ENCODE peak calls at places on chromosomes 6 and 20, in four cellular contexts. One of them, this sample, is unnamed.

GRCh38 chr6:163260111-163260895 is 154.2 kb upstream of the QKI start:
- DNase-seq in HepG2: no peak
- DNase-seq in GM12878: no peak
- DNase-seq in A549: no peak
- DNase-seq in this sample: no peak

GRCh38 chr20:53763707-53764415 is 170.2 kb upstream of the ZNF217 start:
- DNase-seq in A549: peak
- DNase-seq in GM12878: no peak
- DNase-seq in HepG2: peak
- DNase-seq in this sample: no peak

GRCh38 chr6:52024451-52025068 is 62.9 kb downstream of the PKHD1 start:
- DNase-seq in A549: no peak
- DNase-seq in GM12878: no peak
- DNase-seq in HepG2: no peak
- DNase-seq in this sample: no peak

GRCh38 chr6:6583836-6584235 is 4.7 kb upstream of the LY86 start:
- DNase-seq in A549: no peak
- DNase-seq in HepG2: no peak
- DNase-seq in GM12878: no peak
- DNase-seq in this sample: no peak

GRCh38 chr6:105510746-105511145 is 107.9 kb upstream of the PREP start:
- DNase-seq in A549: no peak
- DNase-seq in GM12878: no peak
- DNase-seq in HepG2: no peak
- DNase-seq in this sample: no peak

GRCh38 chr6:44548319-44548718 is 160.8 kb downstream of the CDC5L start:
- DNase-seq in HepG2: no peak
- DNase-seq in A549: no peak
- DNase-seq in GM12878: no peak
- DNase-seq in this sample: no peak

GRCh38 chr6:75171581-75172360 is 34.1 kb downstream of the COL12A1 start:
- DNase-seq in HepG2: no peak
- DNase-seq in GM12878: no peak
- DNase-seq in A549: no peak
- DNase-seq in this sample: no peak

GRCh38 chr6:136753624-136754023 is 38.7 kb downstream of the MAP3K5 start:
- DNase-seq in GM12878: no peak
- DNase-seq in A549: no peak
- DNase-seq in HepG2: no peak
- DNase-seq in this sample: no peak

GRCh38 chr6:33985333-33985751 is 160.5 kb downstream of the GRM4 start:
- DNase-seq in GM12878: no peak
- DNase-seq in A549: no peak
- DNase-seq in HepG2: no peak
- DNase-seq in this sample: no peak

GRCh38 chr6:4957521-4958231 is 46.2 kb downstream of the RPP40 start:
- DNase-seq in A549: no peak
- DNase-seq in GM12878: no peak
- DNase-seq in HepG2: peak
- DNase-seq in this sample: no peak

GRCh38 chr20:11248691-11249178 is 574.9 kb upstream of the JAG1 start:
- DNase-seq in A549: no peak
- DNase-seq in GM12878: no peak
- DNase-seq in HepG2: no peak
- DNase-seq in this sample: no peak

GRCh38 chr20:42981258-42981657 is 208.4 kb downstream of the PTPRT start:
- DNase-seq in HepG2: no peak
- DNase-seq in A549: no peak
- DNase-seq in GM12878: no peak
- DNase-seq in this sample: no peak

GRCh38 chr6:118826096-118826495 is 67.9 kb upstream of the ASF1A start:
- DNase-seq in HepG2: no peak
- DNase-seq in GM12878: no peak
- DNase-seq in A549: no peak
- DNase-seq in this sample: no peak

GRCh38 chr6:1086446-1086845 is 225.5 kb upstream of the FOXQ1 start:
- DNase-seq in A549: no peak
- DNase-seq in GM12878: no peak
- DNase-seq in HepG2: no peak
- DNase-seq in this sample: no peak

GRCh38 chr20:4592316-4593148 is 129.2 kb upstream of the PRND start:
- DNase-seq in HepG2: peak
- DNase-seq in A549: peak
- DNase-seq in GM12878: no peak
- DNase-seq in this sample: peak

GRCh38 chr20:38714308-38714707 is 10.0 kb upstream of the SLC32A1 start:
- DNase-seq in A549: no peak
- DNase-seq in HepG2: no peak
- DNase-seq in GM12878: no peak
- DNase-seq in this sample: no peak

GRCh38 chr6:139722540-139722939 is 348.1 kb upstream of the CITED2 start:
- DNase-seq in A549: no peak
- DNase-seq in HepG2: no peak
- DNase-seq in GM12878: no peak
- DNase-seq in this sample: no peak

DNA sequence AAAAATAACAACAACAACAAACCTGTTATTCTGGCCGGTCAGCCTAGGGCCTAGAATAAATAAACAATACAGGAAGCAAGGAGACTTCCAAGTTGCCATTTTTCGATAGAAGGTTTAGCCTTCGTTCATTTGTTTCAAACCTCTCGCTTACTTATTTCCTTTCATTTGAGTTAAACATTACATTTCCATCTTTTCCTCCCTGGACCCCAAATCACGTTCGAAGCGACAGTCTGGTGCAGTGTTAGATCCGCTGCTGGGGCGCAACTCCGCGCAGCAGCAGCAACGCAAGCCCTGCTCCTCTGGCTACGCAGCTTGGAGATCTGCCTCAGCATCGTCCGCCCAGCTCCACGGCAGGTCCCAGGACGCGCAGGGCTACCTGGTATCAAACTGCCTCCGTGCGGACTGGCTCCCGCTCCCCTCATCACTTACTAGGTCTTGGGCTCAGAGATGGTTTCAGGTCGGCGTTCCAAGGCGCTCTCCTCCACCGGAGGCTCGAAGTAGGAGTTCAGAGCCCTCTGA is 543 bp downstream of the TDP2 start:
- DNase-seq in A549: no peak
- DNase-seq in GM12878: no peak
- DNase-seq in HepG2: no peak
- DNase-seq in this sample: peak
- TF ChIP-seq POLR2AphosphoS2 in A549: no peak
- TF ChIP-seq POLR2AphosphoS2 in GM12878: no peak
- TF ChIP-seq POLR2AphosphoS2 in HepG2: no peak
- TF ChIP-seq POLR2AphosphoS2 in this sample: no peak

DNA sequence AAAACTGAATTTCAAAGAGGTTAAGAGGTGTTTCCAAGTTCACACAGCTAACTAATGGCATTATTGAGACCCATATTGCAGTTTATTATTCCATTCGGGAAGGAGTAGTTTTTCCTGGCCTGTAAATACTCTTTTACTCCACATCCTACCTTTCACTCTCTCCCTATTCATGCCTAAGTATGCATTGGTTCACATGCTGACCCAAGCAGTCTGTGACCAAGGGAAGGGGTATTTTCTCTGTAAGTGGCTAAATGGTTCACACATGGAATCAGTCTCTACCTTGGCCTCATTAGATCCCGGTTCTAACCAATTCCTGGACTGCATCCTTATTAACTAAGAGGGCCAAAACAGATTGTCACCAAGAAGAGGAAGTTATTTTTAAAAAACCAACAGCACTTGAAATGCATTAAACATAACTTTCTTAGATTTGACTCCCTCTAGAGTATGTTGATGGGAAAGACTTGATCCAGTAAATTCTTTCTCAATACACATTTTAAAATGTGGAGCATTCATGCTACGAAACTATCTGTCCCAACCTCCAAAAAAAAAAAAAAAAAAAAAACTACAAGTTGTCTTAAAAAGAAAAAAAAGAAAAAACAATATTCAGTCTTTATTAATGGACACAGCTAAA is 17.8 kb upstream of the RSPO3 start:
- DNase-seq in HepG2: no peak
- DNase-seq in GM12878: no peak
- DNase-seq in A549: no peak
- DNase-seq in this sample: no peak
- TF ChIP-seq POLR2AphosphoS2 in HepG2: no peak
- TF ChIP-seq POLR2AphosphoS2 in GM12878: no peak
- TF ChIP-seq POLR2AphosphoS2 in A549: no peak
- TF ChIP-seq POLR2AphosphoS2 in this sample: no peak

DNA sequence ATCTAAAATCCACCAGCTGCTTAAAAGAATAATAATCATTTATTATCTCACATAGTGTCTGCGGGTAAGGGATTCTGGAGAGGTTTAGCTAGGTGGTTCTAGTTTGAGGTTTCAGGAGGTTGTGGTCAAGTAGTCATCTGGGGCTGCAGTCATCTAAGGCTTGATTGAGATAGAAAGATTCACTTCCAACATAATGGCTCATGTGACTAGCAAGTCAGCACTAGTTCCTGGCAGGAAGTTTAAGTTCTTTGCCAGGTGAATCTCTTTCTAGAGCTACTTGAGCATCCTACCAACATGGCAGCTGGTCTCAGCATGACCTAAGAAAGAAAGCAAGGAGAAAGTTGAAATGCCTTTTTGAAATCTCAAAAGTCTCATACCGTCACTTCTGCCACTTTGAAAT is 128.8 kb downstream of the EDN1 start:
- DNase-seq in A549: no peak
- DNase-seq in HepG2: no peak
- DNase-seq in GM12878: no peak
- DNase-seq in this sample: no peak
- TF ChIP-seq POLR2AphosphoS2 in A549: no peak
- TF ChIP-seq POLR2AphosphoS2 in HepG2: no peak
- TF ChIP-seq POLR2AphosphoS2 in GM12878: no peak
- TF ChIP-seq POLR2AphosphoS2 in this sample: no peak

GRCh38 chr6:41505084-41506049 is 40.8 kb upstream of the FOXP4 start:
- DNase-seq in HepG2: no peak
- DNase-seq in GM12878: no peak
- DNase-seq in A549: no peak
- DNase-seq in this sample: no peak
- TF ChIP-seq POLR2AphosphoS2 in HepG2: no peak
- TF ChIP-seq POLR2AphosphoS2 in GM12878: no peak
- TF ChIP-seq POLR2AphosphoS2 in A549: no peak
- TF ChIP-seq POLR2AphosphoS2 in this sample: no peak

GRCh38 chr6:89084954-89085353 is 4.4 kb downstream of the PNRC1 start:
- DNase-seq in HepG2: no peak
- DNase-seq in A549: no peak
- DNase-seq in GM12878: no peak
- DNase-seq in this sample: no peak
- TF ChIP-seq POLR2AphosphoS2 in HepG2: no peak
- TF ChIP-seq POLR2AphosphoS2 in A549: no peak
- TF ChIP-seq POLR2AphosphoS2 in GM12878: no peak
- TF ChIP-seq POLR2AphosphoS2 in this sample: no peak

DNA sequence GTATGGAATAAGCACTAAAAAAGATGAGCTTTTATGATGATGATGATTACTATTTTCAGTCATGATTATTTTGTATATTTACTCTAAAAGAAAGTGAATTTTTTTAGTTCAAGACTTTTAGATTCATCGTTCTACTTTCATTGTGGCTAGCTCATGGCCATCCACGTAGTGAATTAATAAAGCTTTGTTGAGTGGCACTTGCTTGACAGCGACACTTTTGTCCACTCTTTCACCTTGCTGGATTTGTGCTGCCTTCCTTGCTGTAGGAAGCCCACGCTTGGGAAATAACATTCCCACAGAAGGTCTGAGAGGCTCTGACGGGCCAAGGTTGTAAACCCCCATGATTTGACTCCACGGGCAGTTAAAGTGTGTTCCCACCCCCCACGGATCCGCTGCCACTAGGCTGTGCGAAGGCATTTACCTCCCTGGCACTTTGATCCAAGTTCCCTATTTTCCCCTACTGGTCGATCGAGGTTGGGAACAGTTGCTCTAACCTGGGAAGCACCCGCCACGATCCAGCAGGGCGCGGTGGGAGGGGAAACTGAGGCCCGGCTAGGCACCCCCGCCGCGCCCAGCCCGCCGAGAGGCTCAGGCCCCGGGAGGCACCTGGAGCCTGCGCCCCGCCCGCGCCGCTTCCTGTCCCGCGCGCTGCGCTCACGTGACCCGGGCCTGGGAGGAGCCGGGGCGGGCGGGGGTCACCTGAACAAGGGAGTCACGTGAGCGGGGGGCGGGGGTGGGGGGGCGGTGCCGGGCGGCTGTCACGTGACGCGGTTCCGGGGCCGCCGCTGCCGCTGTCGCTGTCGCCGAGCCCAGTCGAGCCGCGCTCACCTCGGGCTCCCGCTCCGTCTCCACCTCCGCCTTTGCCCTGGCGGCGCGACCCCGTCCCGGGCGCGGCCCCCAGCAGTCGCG is at the start of gene IGF2R:
- DNase-seq in GM12878: no peak
- DNase-seq in HepG2: peak
- DNase-seq in A549: peak
- DNase-seq in this sample: peak
- TF ChIP-seq POLR2AphosphoS2 in GM12878: peak
- TF ChIP-seq POLR2AphosphoS2 in HepG2: no peak
- TF ChIP-seq POLR2AphosphoS2 in A549: no peak
- TF ChIP-seq POLR2AphosphoS2 in this sample: no peak

DNA sequence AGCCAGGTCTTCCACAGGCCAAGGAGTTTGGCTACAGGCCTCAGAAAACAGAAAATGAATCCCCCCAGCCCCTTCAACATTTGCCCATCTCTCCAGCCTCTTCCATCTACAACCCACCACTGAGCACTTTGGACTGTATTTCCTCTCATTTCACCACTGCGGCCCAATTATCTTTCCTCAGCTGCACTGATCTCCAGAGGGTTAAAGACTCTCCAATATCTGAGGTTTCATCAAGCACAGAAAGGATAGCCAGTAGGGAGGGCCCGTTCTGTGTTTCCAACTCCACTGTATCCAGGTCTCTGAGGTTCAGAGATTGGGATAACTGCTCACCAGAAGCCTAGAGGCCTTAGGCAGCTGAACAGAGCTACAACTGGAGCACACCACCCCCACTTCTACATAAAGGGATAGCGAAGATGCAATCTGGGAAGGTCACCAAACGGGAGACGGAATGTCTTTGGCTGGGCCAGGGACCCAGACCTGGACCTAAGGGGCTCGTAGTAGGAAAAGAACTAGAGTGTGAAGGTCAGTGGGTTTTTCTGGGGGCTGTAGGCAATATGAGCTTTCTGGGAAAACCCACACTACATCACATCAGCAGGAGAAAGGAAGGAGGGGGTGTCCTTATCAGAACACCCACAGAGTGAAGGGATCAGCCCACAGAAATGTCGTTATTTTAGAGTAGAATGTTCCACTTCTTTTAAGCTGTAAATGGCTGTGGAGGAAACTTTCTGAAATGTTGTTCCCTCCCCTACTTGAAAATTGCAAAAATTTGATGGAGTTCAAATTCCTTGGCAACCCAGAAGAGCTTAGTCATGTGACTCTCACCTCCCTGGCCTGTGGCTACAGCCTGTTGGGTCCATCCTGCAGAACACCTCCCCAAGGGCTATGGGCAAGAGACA is 7.3 kb downstream of the KCNK5 start:
- DNase-seq in HepG2: no peak
- DNase-seq in GM12878: no peak
- DNase-seq in A549: no peak
- DNase-seq in this sample: peak
- TF ChIP-seq POLR2AphosphoS2 in HepG2: no peak
- TF ChIP-seq POLR2AphosphoS2 in GM12878: no peak
- TF ChIP-seq POLR2AphosphoS2 in A549: no peak
- TF ChIP-seq POLR2AphosphoS2 in this sample: no peak

This sample was measured in K562.